ENCODE peak calls at places on chromosomes 16 and 17, in eight cellular contexts. S is BE2C, X is GM20000, G is GM23338, K is AG10803, F is endothelial cell, M is D721Med, Z is cardiac muscle cell. P is an unnamed sample.

GRCh38 chr17:35214631-35215273 is 20.6 kb upstream of the SLC35G3 start:
- DNase-seq in F (no peak), M (no peak), X (peak; percentile 17), K (no peak), S (no peak), Z (no peak), G (no peak), P (no peak)

GRCh38 chr16:48609453-48610023 is 442 bp downstream of the N4BP1 start:
- DNase-seq in F (no peak), S (peak; percentile 77), X (no peak), Z (peak; percentile 80), K (peak; percentile 60), M (no peak), G (peak; percentile 63), P (no peak)

GRCh38 chr16:55077231-55077630 is 146.6 kb downstream of the IRX5 start:
- DNase-seq in S (no peak), G (no peak), K (peak; percentile 41), Z (no peak), M (no peak), F (no peak), X (no peak), P (no peak)

GRCh38 chr16:19174478-19174877 is 6.4 kb downstream of the SYT17 start:
- DNase-seq in G (no peak), M (no peak), S (no peak), X (no peak), K (no peak), Z (no peak), F (no peak), P (no peak)

GRCh38 chr17:67656494-67657203 is 61.1 kb upstream of the NOL11 start:
- DNase-seq in F (no peak), Z (no peak), S (no peak), G (no peak), M (no peak), K (no peak), X (no peak), P (no peak)

GRCh38 chr17:57666198-57666870 is 78.8 kb downstream of the CCDC182 start:
- DNase-seq in K (no peak), X (no peak), F (no peak), S (no peak), M (no peak), Z (no peak), G (no peak), P (no peak)

GRCh38 chr16:68086336-68086821 is 1.2 kb downstream of the NFATC3 start:
- DNase-seq in X (no peak), K (peak; percentile 42), M (no peak), F (no peak), G (peak; percentile 59), Z (peak; percentile 53), S (no peak), P (no peak)

GRCh38 chr17:27339836-27340550 is 46.1 kb downstream of the WSB1 start:
- DNase-seq in F (no peak), K (no peak), X (no peak), G (no peak), M (no peak), Z (no peak), S (no peak), P (no peak)

GRCh38 chr17:68612923-68613292 is 11.7 kb upstream of the FAM20A start:
- DNase-seq in K (no peak), M (no peak), Z (no peak), G (no peak), S (no peak), X (no peak), F (no peak), P (no peak)

GRCh38 chr16:19242987-19243386 is 42.5 kb upstream of the CLEC19A start:
- DNase-seq in G (no peak), Z (no peak), M (no peak), S (no peak), K (no peak), X (no peak), F (no peak), P (no peak)

GRCh38 chr17:80364091-80364691 is 50.8 kb upstream of the ENDOV start:
- DNase-seq in M (peak; percentile 62), G (peak; percentile 65), S (peak; percentile 67), K (no peak), Z (peak; percentile 33), X (no peak), F (no peak), P (no peak)

GRCh38 chr16:11586375-11586855 is 304 bp downstream of the LITAF start:
- DNase-seq in X (no peak), Z (no peak), K (no peak), M (peak; percentile 28), G (peak; percentile 27), S (no peak), F (no peak), P (no peak)

GRCh38 chr17:64357191-64357981 is 33.3 kb downstream of the PECAM1 start:
- DNase-seq in Z (no peak), F (no peak), X (no peak), M (no peak), S (no peak), K (peak; percentile 100), G (peak; percentile 50), P (no peak)

GRCh38 chr17:63476857-63477470 is at the start of gene ACE:
- DNase-seq in G (peak; percentile 85), M (peak; percentile 83), Z (peak; percentile 64), K (no peak), S (peak; percentile 82), X (peak; percentile 72), F (peak; percentile 33), P (peak; percentile 44)

GRCh38 chr17:3977387-3977786 is 13.2 kb upstream of the ATP2A3 start:
- DNase-seq in X (no peak), K (no peak), G (no peak), Z (no peak), F (no peak), S (no peak), M (no peak), P (no peak)

GRCh38 chr17:1197781-1198490 is 18.2 kb upstream of the ABR start:
- DNase-seq in X (peak; percentile 85), K (peak; percentile 64), Z (no peak), F (no peak), M (no peak), G (no peak), S (no peak), P (no peak)

GRCh38 chr17:2232244-2232638 is 71.3 kb downstream of the SMG6 start:
- DNase-seq in X (no peak), K (peak; percentile 95), F (no peak), G (no peak), S (no peak), Z (no peak), M (no peak), P (no peak)

GRCh38 chr17:4658478-4659305 is 17.2 kb upstream of the ALOX15 start:
- DNase-seq in S (peak; percentile 21), Z (no peak), F (no peak), G (no peak), M (no peak), X (peak; percentile 81), K (no peak), P (no peak)

GRCh38 chr17:56171186-56171959 is 18.1 kb downstream of the ANKFN1 start:
- DNase-seq in Z (no peak), X (no peak), M (no peak), G (no peak), S (no peak), F (no peak), K (peak; percentile 39), P (no peak)

GRCh38 chr17:55632236-55632635 is 90.4 kb downstream of the TMEM100 start:
- DNase-seq in S (no peak), G (no peak), M (no peak), F (no peak), K (no peak), Z (no peak), X (no peak), P (no peak)

GRCh38 chr17:43456661-43457361 is 27.0 kb upstream of the DHX8 start:
- DNase-seq in S (no peak), K (peak; percentile 61), Z (no peak), M (no peak), F (no peak), G (no peak), X (no peak), P (no peak)

GRCh38 chr16:86955136-86955890 is 361.9 kb downstream of the C16orf95 start:
- DNase-seq in X (no peak), G (no peak), S (no peak), F (no peak), K (no peak), M (no peak), Z (no peak), P (no peak)

DNA sequence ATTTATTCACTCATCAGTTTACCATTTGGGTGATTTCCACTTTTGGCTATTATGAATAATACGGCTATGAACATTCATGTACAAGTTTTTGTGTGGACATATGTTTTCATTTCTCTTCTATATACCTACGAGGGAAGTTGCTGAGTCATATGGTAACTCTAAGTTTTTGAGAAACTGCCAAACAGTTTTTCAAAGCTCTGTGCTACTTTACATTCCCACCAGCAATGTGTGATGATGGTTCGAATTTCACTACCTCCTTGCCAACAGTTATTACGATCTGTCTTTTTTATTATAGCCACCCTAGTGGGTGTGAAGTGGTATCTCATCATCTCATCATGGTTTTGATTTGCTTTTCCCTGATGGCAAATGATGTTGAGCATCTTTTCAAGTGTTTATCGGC is 63.7 kb upstream of the MRTFB start:
- DNase-seq in F (no peak), M (no peak), G (no peak), S (no peak), K (peak; percentile 66), Z (no peak), X (peak; percentile 26), P (no peak)
- TF ChIP-seq CTCF in F (no peak), M (no peak), G (no peak), S (no peak), K (no peak), Z (no peak), X (no peak), P (no peak)

DNA sequence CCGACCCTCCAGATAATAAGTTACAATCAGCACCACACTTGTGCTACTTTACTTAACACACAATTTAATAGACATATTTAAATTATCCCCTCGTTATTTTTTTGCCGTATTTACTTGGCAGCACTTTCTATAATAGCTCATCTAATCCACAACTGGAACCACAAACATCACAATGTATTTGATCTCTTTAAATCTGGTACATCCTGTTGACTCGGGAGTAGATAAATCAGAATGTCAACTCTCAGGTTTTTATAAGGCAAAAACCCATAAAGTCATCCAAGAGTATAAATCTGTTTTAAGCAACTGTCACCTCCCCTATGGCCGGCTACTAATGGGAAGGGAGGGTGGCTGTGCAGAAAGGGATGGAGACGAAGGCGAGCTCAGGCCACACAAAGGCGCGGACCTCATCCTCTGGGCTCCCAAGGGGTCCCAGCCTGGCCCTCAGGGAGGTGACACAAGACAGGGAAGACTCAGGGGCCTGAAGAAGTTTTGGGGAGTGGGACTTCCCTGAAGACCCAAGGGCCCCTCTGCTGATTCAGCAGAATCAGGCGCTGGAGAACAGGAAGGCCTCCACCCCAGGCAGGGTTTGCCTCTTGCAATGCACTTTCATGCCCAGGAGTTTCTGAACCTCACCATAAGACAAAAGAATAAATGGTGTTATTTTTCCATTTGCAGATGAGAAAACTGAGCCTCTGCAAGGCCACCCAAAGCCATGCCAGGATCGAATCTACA is 122.5 kb downstream of the ZNF423 start:
- DNase-seq in K (no peak), G (no peak), X (no peak), Z (no peak), M (no peak), F (no peak), S (no peak), P (no peak)
- TF ChIP-seq CTCF in K (no peak), G (no peak), X (no peak), Z (no peak), M (no peak), F (no peak), S (no peak), P (no peak)

GRCh38 chr16:89056592-89056991 is 37.1 kb upstream of the ACSF3 start:
- DNase-seq in Z (no peak), K (no peak), X (no peak), S (no peak), F (no peak), M (no peak), G (no peak), P (no peak)
- TF ChIP-seq CTCF in Z (no peak), K (no peak), X (no peak), S (no peak), F (no peak), M (no peak), G (no peak), P (no peak)

GRCh38 chr16:8493885-8494487 is 96.3 kb downstream of the TMEM114 start:
- DNase-seq in M (no peak), G (peak; percentile 1), Z (no peak), F (no peak), X (no peak), S (no peak), K (no peak), P (no peak)
- TF ChIP-seq CTCF in M (no peak), G (no peak), Z (no peak), F (no peak), X (no peak), S (no peak), K (no peak), P (no peak)

P was measured in progenitor cell of endocrine pancreas.